ENCODE peak calls at places on chromosomes 1 and 21, in six cellular contexts. One of them, this sample, is unnamed.

GRCh38 chr1:3529099-3529729 is 74.7 kb downstream of the ARHGEF16 start:
- DNase-seq in BE2C: no peak
- DNase-seq in IMR-90: no peak
- DNase-seq in endothelial cell of umbilical vein: no peak
- DNase-seq in fibroblast of mammary gland: no peak
- DNase-seq in suprapubic skin: no peak
- DNase-seq in this sample: no peak

GRCh38 chr1:5532811-5533210 is 459.4 kb downstream of the NPHP4 start:
- DNase-seq in BE2C: no peak
- DNase-seq in IMR-90: no peak
- DNase-seq in endothelial cell of umbilical vein: no peak
- DNase-seq in fibroblast of mammary gland: no peak
- DNase-seq in suprapubic skin: no peak
- DNase-seq in this sample: no peak

GRCh38 chr1:223765036-223765718 is 52.8 kb downstream of the CAPN2 start:
- DNase-seq in BE2C: no peak
- DNase-seq in IMR-90: peak; percentile 56
- DNase-seq in endothelial cell of umbilical vein: no peak
- DNase-seq in fibroblast of mammary gland: no peak
- DNase-seq in suprapubic skin: no peak
- DNase-seq in this sample: peak; percentile 63

GRCh38 chr21:46199436-46200373 is 15.4 kb upstream of the SPATC1L start:
- DNase-seq in BE2C: no peak
- DNase-seq in IMR-90: peak; percentile 15
- DNase-seq in endothelial cell of umbilical vein: no peak
- DNase-seq in fibroblast of mammary gland: no peak
- DNase-seq in suprapubic skin: peak; percentile 16
- DNase-seq in this sample: no peak

GRCh38 chr21:45947296-45947695 is 34.3 kb upstream of the COL6A1 start:
- DNase-seq in BE2C: no peak
- DNase-seq in IMR-90: no peak
- DNase-seq in endothelial cell of umbilical vein: no peak
- DNase-seq in fibroblast of mammary gland: no peak
- DNase-seq in suprapubic skin: no peak
- DNase-seq in this sample: no peak

GRCh38 chr1:184900507-184900906 is 73.8 kb downstream of the NIBAN1 start:
- DNase-seq in BE2C: no peak
- DNase-seq in IMR-90: no peak
- DNase-seq in endothelial cell of umbilical vein: no peak
- DNase-seq in fibroblast of mammary gland: no peak
- DNase-seq in suprapubic skin: no peak
- DNase-seq in this sample: no peak

GRCh38 chr1:173405758-173406344 is 71.3 kb upstream of the PRDX6 start:
- DNase-seq in BE2C: no peak
- DNase-seq in IMR-90: peak; percentile 83
- DNase-seq in endothelial cell of umbilical vein: no peak
- DNase-seq in fibroblast of mammary gland: peak; percentile 83
- DNase-seq in suprapubic skin: no peak
- DNase-seq in this sample: peak; percentile 84

GRCh38 chr21:44428281-44428942 is 26.9 kb upstream of the LRRC3 start:
- DNase-seq in BE2C: no peak
- DNase-seq in IMR-90: no peak
- DNase-seq in endothelial cell of umbilical vein: no peak
- DNase-seq in fibroblast of mammary gland: no peak
- DNase-seq in suprapubic skin: no peak
- DNase-seq in this sample: no peak

GRCh38 chr21:45719177-45719802 is 75.8 kb downstream of the PCBP3 start:
- DNase-seq in BE2C: no peak
- DNase-seq in IMR-90: no peak
- DNase-seq in endothelial cell of umbilical vein: no peak
- DNase-seq in fibroblast of mammary gland: no peak
- DNase-seq in suprapubic skin: no peak
- DNase-seq in this sample: no peak

GRCh38 chr1:6569033-6569432 is 10.8 kb upstream of the ZBTB48 start:
- DNase-seq in BE2C: no peak
- DNase-seq in IMR-90: no peak
- DNase-seq in endothelial cell of umbilical vein: no peak
- DNase-seq in fibroblast of mammary gland: no peak
- DNase-seq in suprapubic skin: no peak
- DNase-seq in this sample: no peak

DNA sequence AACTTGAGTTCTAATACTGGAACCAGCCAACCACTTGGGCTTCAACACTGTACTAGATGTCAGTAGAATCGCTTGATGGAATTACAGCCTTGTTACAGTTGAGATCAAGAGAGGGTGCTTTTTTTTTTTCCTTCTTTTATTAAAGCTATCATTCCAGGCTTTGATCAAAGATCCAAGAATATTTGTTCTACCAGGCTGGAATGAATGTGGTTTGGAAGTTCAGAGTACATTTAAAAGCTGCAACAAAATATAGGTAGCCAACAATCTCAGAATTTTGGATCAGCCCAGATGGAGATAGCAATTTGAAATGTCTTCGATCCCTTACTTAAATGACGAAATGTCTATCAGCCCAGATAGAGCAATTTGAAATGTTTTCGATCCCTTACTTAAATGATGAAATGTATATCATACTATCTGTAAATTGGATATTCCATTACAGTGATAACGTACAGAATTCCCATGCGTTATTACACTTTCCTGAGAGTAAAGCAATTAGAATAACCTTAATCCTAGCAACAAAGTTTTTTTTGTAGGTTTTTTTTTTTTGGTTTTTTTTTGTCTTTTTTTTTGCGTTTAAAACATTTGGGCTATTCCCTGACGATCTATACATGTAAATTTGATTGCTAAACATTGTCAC is 3.6 kb downstream of the ZNF281 start:
- DNase-seq in BE2C: no peak
- DNase-seq in IMR-90: no peak
- DNase-seq in endothelial cell of umbilical vein: no peak
- DNase-seq in fibroblast of mammary gland: no peak
- DNase-seq in suprapubic skin: no peak
- DNase-seq in this sample: no peak
- H3K4me3 ChIP-seq in BE2C: peak overlapping the region; percentile 7
- H3K4me3 ChIP-seq in IMR-90: peak overlapping the region; percentile 19
- H3K4me3 ChIP-seq in endothelial cell of umbilical vein: peak overlapping the region; percentile 37
- H3K4me3 ChIP-seq in fibroblast of mammary gland: no peak overlapping the region
- H3K4me3 ChIP-seq in suprapubic skin: no peak overlapping the region
- H3K4me3 ChIP-seq in this sample: no peak overlapping the region

DNA sequence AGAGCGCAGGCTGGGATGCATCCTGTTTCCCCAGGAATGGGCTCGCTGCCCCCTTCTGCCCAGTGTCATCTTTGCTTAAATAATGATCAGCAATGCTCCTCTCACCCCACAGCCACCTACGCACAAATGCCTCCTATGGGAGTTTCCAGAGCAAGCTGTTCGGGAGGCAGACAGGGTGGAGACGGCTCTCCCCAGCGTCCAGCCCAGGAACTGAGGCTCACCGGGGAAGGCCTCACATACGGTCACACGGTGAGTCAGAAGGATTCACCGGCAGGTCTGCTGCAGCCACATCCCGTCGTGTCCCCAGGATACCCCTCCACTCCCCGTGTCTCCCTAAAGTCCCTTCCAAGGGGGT is 40.3 kb upstream of the RUNX3 start:
- DNase-seq in BE2C: no peak
- DNase-seq in IMR-90: peak; percentile 75
- DNase-seq in endothelial cell of umbilical vein: no peak
- DNase-seq in fibroblast of mammary gland: peak; percentile 63
- DNase-seq in suprapubic skin: no peak
- DNase-seq in this sample: peak; percentile 68
- TF ChIP-seq CTCF in BE2C: no peak
- TF ChIP-seq CTCF in IMR-90: peak; percentile 38
- TF ChIP-seq CTCF in endothelial cell of umbilical vein: no peak
- TF ChIP-seq CTCF in fibroblast of mammary gland: no peak
- TF ChIP-seq CTCF in suprapubic skin: no peak
- TF ChIP-seq CTCF in this sample: peak; percentile 50

GRCh38 chr1:153792631-153793041 is 17.4 kb downstream of the SLC27A3 start:
- DNase-seq in BE2C: no peak
- DNase-seq in IMR-90: no peak
- DNase-seq in endothelial cell of umbilical vein: no peak
- DNase-seq in fibroblast of mammary gland: no peak
- DNase-seq in suprapubic skin: no peak
- DNase-seq in this sample: no peak

GRCh38 chr1:153789478-153790148 is 14.4 kb downstream of the SLC27A3 start:
- DNase-seq in BE2C: no peak
- DNase-seq in IMR-90: no peak
- DNase-seq in endothelial cell of umbilical vein: no peak
- DNase-seq in fibroblast of mammary gland: no peak
- DNase-seq in suprapubic skin: no peak
- DNase-seq in this sample: no peak

GRCh38 chr1:153790282-153790995 is 15.2 kb downstream of the SLC27A3 start:
- DNase-seq in BE2C: no peak
- DNase-seq in IMR-90: peak; percentile 84
- DNase-seq in endothelial cell of umbilical vein: peak; percentile 85
- DNase-seq in fibroblast of mammary gland: peak; percentile 79
- DNase-seq in suprapubic skin: peak; percentile 89
- DNase-seq in this sample: peak; percentile 59

GRCh38 chr1:153791856-153792253 is 16.6 kb downstream of the SLC27A3 start:
- DNase-seq in BE2C: no peak
- DNase-seq in IMR-90: peak; percentile 72
- DNase-seq in endothelial cell of umbilical vein: no peak
- DNase-seq in fibroblast of mammary gland: peak; percentile 76
- DNase-seq in suprapubic skin: no peak
- DNase-seq in this sample: peak; percentile 70

GRCh38 chr1:153790996-153791855 is 16.0 kb downstream of the SLC27A3 start:
- DNase-seq in BE2C: no peak
- DNase-seq in IMR-90: peak; percentile 94
- DNase-seq in endothelial cell of umbilical vein: no peak
- DNase-seq in fibroblast of mammary gland: peak; percentile 88
- DNase-seq in suprapubic skin: no peak
- DNase-seq in this sample: peak; percentile 94
- H3K4me3 ChIP-seq in BE2C: no peak overlapping the region
- H3K4me3 ChIP-seq in IMR-90: peak overlapping the region; percentile 37
- H3K4me3 ChIP-seq in endothelial cell of umbilical vein: no peak overlapping the region
- H3K4me3 ChIP-seq in fibroblast of mammary gland: peak overlapping the region; percentile 25
- H3K4me3 ChIP-seq in suprapubic skin: peak overlapping the region; percentile 25
- H3K4me3 ChIP-seq in this sample: no peak overlapping the region

DNA sequence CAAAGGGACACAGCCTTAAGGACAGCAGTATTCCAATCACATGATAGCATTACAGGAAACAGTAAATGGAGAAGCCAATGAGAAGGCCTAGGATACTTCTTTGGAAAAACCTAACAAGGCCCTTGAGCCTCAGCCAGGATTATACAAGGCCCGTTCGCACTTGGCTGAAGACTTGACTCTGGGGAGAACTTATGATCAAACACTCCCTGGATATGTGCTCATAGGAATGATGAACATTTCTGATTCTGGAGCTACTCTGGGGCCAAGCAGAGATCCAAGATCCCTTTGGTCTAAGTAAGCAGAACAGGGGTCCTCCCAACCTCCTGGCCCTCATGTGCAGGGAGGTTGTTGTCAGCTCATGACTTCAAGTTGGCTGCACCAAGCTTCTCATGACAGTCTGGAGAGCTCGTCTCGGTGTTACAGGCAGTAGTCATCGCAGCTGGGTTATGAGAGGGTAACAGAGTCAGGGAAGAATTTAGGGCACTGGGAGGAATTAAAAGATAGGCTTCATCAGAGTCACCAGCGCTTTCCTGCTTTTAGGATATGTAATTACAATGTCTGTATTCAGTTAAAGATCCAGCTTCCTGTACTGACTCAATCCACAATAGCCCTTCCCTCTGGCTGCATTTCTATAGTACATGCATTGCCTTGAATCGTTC is 92.5 kb upstream of the IRF2BP2 start:
- DNase-seq in BE2C: no peak
- DNase-seq in IMR-90: no peak
- DNase-seq in endothelial cell of umbilical vein: peak; percentile 56
- DNase-seq in fibroblast of mammary gland: peak; percentile 45
- DNase-seq in suprapubic skin: peak; percentile 84
- DNase-seq in this sample: no peak
- TF ChIP-seq CTCF in BE2C: no peak
- TF ChIP-seq CTCF in IMR-90: no peak
- TF ChIP-seq CTCF in endothelial cell of umbilical vein: no peak
- TF ChIP-seq CTCF in fibroblast of mammary gland: no peak
- TF ChIP-seq CTCF in suprapubic skin: no peak
- TF ChIP-seq CTCF in this sample: no peak

GRCh38 chr1:89065077-89065868 is at the start of gene GBP1:
- DNase-seq in BE2C: no peak
- DNase-seq in IMR-90: peak; percentile 88
- DNase-seq in endothelial cell of umbilical vein: peak; percentile 84
- DNase-seq in fibroblast of mammary gland: peak; percentile 89
- DNase-seq in suprapubic skin: no peak
- DNase-seq in this sample: peak; percentile 95
- H3K4me3 ChIP-seq in BE2C: no peak within 1 kb of the TSS
- H3K4me3 ChIP-seq in IMR-90: peak within 1 kb of the TSS; percentile 98
- H3K4me3 ChIP-seq in endothelial cell of umbilical vein: peak within 1 kb of the TSS; percentile 77
- H3K4me3 ChIP-seq in fibroblast of mammary gland: peak within 1 kb of the TSS; percentile 66
- H3K4me3 ChIP-seq in suprapubic skin: peak within 1 kb of the TSS; percentile 53
- H3K4me3 ChIP-seq in this sample: peak within 1 kb of the TSS; percentile 58

DNA sequence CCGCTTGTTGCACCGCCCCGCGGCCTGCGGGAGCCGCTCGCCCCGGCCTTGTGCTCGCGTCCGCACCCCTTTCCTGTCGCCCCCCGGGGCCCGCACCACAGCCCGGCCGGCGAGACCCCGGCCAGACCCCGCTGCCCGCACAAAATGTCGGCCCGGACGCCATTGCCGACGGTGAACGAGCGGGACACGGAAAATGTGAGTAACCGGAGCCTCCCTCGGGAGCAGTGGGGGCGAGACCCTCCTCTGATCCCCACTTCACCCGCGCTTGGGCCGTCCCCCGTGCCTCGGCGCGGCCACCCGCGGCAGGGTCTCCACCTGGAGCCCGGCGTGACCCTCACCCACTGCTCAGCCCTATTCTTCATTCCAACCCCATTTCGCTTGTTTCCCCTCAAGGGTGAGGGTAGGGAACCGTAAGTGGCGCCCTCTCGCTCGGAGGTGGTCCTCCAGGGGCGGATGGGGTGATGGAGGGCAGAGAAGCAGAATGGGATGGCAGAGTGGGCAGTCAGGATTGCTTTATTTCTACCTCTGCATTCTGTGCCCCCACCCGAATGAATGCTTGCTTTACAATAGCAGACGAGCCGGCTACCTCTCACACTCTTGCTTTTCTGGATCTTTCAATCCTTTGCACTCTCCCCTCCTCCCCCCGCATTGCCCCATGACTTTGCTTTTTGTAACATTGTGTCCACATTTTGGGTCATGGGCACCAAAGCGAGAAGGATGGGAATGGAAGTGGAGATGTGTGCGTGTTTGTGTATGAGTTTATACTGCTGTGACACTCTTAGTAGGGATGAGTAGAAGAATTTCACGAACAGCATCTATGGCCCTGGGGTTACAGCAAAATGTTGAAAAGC is 968 bp downstream of the MARK1 start:
- DNase-seq in BE2C: no peak
- DNase-seq in IMR-90: no peak
- DNase-seq in endothelial cell of umbilical vein: peak; percentile 27
- DNase-seq in fibroblast of mammary gland: no peak
- DNase-seq in suprapubic skin: no peak
- DNase-seq in this sample: no peak
- TF ChIP-seq CTCF in BE2C: no peak
- TF ChIP-seq CTCF in IMR-90: no peak
- TF ChIP-seq CTCF in endothelial cell of umbilical vein: no peak
- TF ChIP-seq CTCF in fibroblast of mammary gland: no peak
- TF ChIP-seq CTCF in suprapubic skin: no peak
- TF ChIP-seq CTCF in this sample: no peak